ENCODE peak calls at places on chromosome 7, in six cellular contexts. One of them, this sample, is unnamed.

GRCh38 chr7:79453558-79454324 is at the start of gene MAGI2:
- DNase-seq in T follicular helper cell: no peak
- DNase-seq in activated CD4-positive, CD25-positive, alpha-beta regulatory T cell: no peak
- DNase-seq in ELF-1: peak
- DNase-seq in naive B cell: no peak
- DNase-seq in tibial artery: peak
- DNase-seq in this sample: no peak

GRCh38 chr7:23907012-23907411 is 197.0 kb downstream of the STK31 start:
- DNase-seq in T follicular helper cell: no peak
- DNase-seq in tibial artery: no peak
- DNase-seq in naive B cell: no peak
- DNase-seq in ELF-1: no peak
- DNase-seq in activated CD4-positive, CD25-positive, alpha-beta regulatory T cell: no peak
- DNase-seq in this sample: no peak

GRCh38 chr7:26202019-26202985 is 757 bp downstream of the CBX3 start:
- DNase-seq in tibial artery: no peak
- DNase-seq in activated CD4-positive, CD25-positive, alpha-beta regulatory T cell: peak
- DNase-seq in T follicular helper cell: peak
- DNase-seq in naive B cell: peak
- DNase-seq in ELF-1: no peak
- DNase-seq in this sample: no peak

GRCh38 chr7:54545241-54545563 is 3.0 kb downstream of the VSTM2A start:
- DNase-seq in ELF-1: no peak
- DNase-seq in tibial artery: no peak
- DNase-seq in T follicular helper cell: no peak
- DNase-seq in naive B cell: no peak
- DNase-seq in activated CD4-positive, CD25-positive, alpha-beta regulatory T cell: no peak
- DNase-seq in this sample: no peak

GRCh38 chr7:127715272-127715671 is 63.3 kb downstream of the SND1 start:
- DNase-seq in T follicular helper cell: no peak
- DNase-seq in ELF-1: no peak
- DNase-seq in naive B cell: no peak
- DNase-seq in tibial artery: no peak
- DNase-seq in activated CD4-positive, CD25-positive, alpha-beta regulatory T cell: no peak
- DNase-seq in this sample: no peak

GRCh38 chr7:31633894-31634494 is 53.0 kb upstream of the PPP1R17 start:
- DNase-seq in tibial artery: no peak
- DNase-seq in T follicular helper cell: no peak
- DNase-seq in activated CD4-positive, CD25-positive, alpha-beta regulatory T cell: no peak
- DNase-seq in naive B cell: no peak
- DNase-seq in ELF-1: peak
- DNase-seq in this sample: peak

GRCh38 chr7:27753863-27754262 is 13.9 kb downstream of the TAX1BP1 start:
- DNase-seq in tibial artery: no peak
- DNase-seq in T follicular helper cell: no peak
- DNase-seq in activated CD4-positive, CD25-positive, alpha-beta regulatory T cell: no peak
- DNase-seq in naive B cell: no peak
- DNase-seq in ELF-1: no peak
- DNase-seq in this sample: no peak

GRCh38 chr7:8590791-8591190 is 157.4 kb downstream of the NXPH1 start:
- DNase-seq in activated CD4-positive, CD25-positive, alpha-beta regulatory T cell: no peak
- DNase-seq in ELF-1: no peak
- DNase-seq in naive B cell: no peak
- DNase-seq in tibial artery: no peak
- DNase-seq in T follicular helper cell: no peak
- DNase-seq in this sample: no peak

GRCh38 chr7:80499350-80499955 is 12.4 kb downstream of the GNAT3 start:
- DNase-seq in naive B cell: no peak
- DNase-seq in ELF-1: peak
- DNase-seq in activated CD4-positive, CD25-positive, alpha-beta regulatory T cell: no peak
- DNase-seq in T follicular helper cell: no peak
- DNase-seq in tibial artery: no peak
- DNase-seq in this sample: no peak

GRCh38 chr7:156560075-156560474 is 80.5 kb upstream of the RNF32 start:
- DNase-seq in T follicular helper cell: no peak
- DNase-seq in activated CD4-positive, CD25-positive, alpha-beta regulatory T cell: no peak
- DNase-seq in tibial artery: no peak
- DNase-seq in naive B cell: no peak
- DNase-seq in ELF-1: peak
- DNase-seq in this sample: no peak

GRCh38 chr7:50564630-50565558 is at the start of gene DDC:
- DNase-seq in ELF-1: no peak
- DNase-seq in naive B cell: no peak
- DNase-seq in T follicular helper cell: no peak
- DNase-seq in tibial artery: no peak
- DNase-seq in activated CD4-positive, CD25-positive, alpha-beta regulatory T cell: no peak
- DNase-seq in this sample: no peak

This sample was measured in GF-D8.